ENCODE peak calls at places on chromosome 15, in four cellular contexts. U is keratinocyte, R is cardiac muscle cell, G is endothelial cell of umbilical vein. A is an unnamed sample.

GRCh38 chr15:82021992-82022391 is 23.8 kb downstream of the MEX3B start:
- DNase-seq in G (no peak), R (peak; percentile 34), U (peak; percentile 13), A (no peak)

GRCh38 chr15:75713338-75713895 is 769 bp upstream of the CSPG4 start:
- DNase-seq in G (no peak), U (no peak), R (peak; percentile 72), A (no peak)

GRCh38 chr15:100565591-100565990 is 36.4 kb downstream of the LINS1 start:
- DNase-seq in G (no peak), U (no peak), R (no peak), A (no peak)

GRCh38 chr15:59300618-59301139 is 72.0 kb downstream of the MYO1E start:
- DNase-seq in U (peak; percentile 26), R (no peak), G (no peak), A (no peak)

GRCh38 chr15:31302029-31302657 is 24.5 kb upstream of the KLF13 start:
- DNase-seq in R (no peak), G (no peak), U (no peak), A (no peak)

GRCh38 chr15:63121382-63122001 is at the start of gene LACTB:
- DNase-seq in U (peak; percentile 15), R (peak; percentile 95), G (peak; percentile 84), A (peak; percentile 43)

GRCh38 chr15:96354731-96355560 is 24.4 kb downstream of the NR2F2 start:
- DNase-seq in G (peak; percentile 85), U (no peak), R (no peak), A (no peak)

GRCh38 chr15:25693321-25694237 is 169.5 kb downstream of the ATP10A start:
- DNase-seq in G (no peak), R (peak; percentile 64), U (no peak), A (no peak)

GRCh38 chr15:57921371-57921770 is 144.1 kb downstream of the ALDH1A2 start:
- DNase-seq in G (peak; percentile 18), U (no peak), R (no peak), A (no peak)

GRCh38 chr15:43954181-43954621 is 127.4 kb downstream of the WDR76 start:
- DNase-seq in G (no peak), U (no peak), R (no peak), A (no peak)

GRCh38 chr15:74396445-74397238 is 29.2 kb upstream of the CYP11A1 start:
- DNase-seq in R (peak; percentile 86), G (no peak), U (peak; percentile 99), A (no peak)

GRCh38 chr15:78082106-78082742 is 4.7 kb upstream of the TBC1D2B start:
- DNase-seq in R (no peak), U (no peak), G (no peak), A (no peak)

GRCh38 chr15:39438795-39439577 is 141.9 kb upstream of the THBS1 start:
- DNase-seq in G (no peak), R (peak; percentile 34), U (no peak), A (no peak)
- TF ChIP-seq CTCF in G (no peak), R (peak; percentile 20), U (peak; percentile 55), A (no peak)

DNA sequence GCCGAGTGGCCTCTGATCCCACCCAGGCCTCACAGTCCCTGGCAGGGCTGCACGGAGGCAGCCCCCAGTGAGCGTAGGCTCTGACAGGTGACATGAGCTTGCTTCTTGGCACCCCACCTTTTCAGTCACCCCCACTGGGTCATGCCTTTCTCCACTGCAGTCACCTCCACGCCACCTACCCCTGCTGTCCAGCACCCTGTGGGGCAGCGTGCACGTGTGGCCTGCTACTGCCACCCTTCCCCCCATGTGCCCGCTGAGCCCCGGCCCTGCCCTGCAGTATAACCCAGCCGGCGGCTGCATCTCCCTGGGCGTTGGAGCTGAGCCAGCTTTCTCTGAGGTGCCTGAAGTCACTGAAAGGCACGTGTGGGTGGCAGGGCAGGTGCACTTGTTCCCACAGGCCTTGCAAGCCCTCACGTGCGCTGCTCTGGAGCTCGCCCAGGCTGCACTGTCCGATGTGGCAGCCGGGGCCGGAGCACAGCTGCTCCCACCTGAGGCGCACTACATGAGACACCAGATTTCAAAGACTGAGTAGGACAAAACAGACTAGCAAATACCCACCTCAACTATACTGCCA is 65.6 kb downstream of the NIPA2 start:
- DNase-seq in R (no peak), G (no peak), U (no peak), A (no peak)
- TF ChIP-seq CTCF in R (no peak), G (no peak), U (no peak), A (no peak)

GRCh38 chr15:79129235-79129634 is 38.7 kb upstream of the RASGRF1 start:
- DNase-seq in R (no peak), G (no peak), U (no peak), A (no peak)

GRCh38 chr15:79128556-79128955 is 38.0 kb upstream of the RASGRF1 start:
- DNase-seq in G (no peak), R (no peak), U (no peak), A (no peak)

GRCh38 chr15:79132361-79132760 is 41.8 kb upstream of the RASGRF1 start:
- DNase-seq in U (no peak), G (no peak), R (no peak), A (no peak)

GRCh38 chr15:79132770-79133169 is 42.2 kb upstream of the RASGRF1 start:
- DNase-seq in U (no peak), G (no peak), R (no peak), A (no peak)

DNA sequence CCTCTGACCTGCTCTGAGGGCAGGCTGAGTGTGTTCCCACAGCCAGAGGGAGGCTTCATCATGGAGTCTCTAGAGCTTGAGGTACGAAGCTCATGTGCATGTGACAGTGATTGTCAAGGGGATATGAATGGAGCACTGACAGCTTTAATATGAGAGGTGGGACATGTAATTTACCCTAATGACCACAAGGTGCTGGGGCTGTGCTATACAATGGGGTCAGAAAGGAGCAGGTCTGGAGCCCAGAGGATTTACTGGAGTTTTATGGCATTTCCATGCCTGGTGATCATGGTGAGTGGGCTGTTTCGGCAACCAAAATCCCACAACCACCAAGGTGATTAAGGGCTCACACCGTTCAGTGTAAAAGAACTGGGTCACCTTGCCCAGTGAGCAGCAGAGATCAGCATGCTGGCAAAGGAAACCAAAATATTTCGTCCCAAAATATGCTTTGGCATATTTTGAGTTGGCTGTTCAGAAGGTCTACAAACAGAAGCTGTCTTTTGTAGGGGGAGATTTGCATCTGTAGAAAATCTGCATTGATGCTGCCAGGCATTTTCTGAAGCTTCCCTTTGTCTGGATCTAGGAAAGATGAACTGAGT is 40.1 kb upstream of the RASGRF1 start:
- DNase-seq in R (no peak), G (no peak), U (no peak), A (no peak)
- TF ChIP-seq CTCF in R (peak; percentile 17), G (no peak), U (peak; percentile 16), A (no peak)

GRCh38 chr15:67248106-67248505 is 6.4 kb downstream of the AAGAB start:
- DNase-seq in R (no peak), G (no peak), U (no peak), A (no peak)
- TF ChIP-seq CTCF in R (no peak), G (no peak), U (no peak), A (no peak)

DNA sequence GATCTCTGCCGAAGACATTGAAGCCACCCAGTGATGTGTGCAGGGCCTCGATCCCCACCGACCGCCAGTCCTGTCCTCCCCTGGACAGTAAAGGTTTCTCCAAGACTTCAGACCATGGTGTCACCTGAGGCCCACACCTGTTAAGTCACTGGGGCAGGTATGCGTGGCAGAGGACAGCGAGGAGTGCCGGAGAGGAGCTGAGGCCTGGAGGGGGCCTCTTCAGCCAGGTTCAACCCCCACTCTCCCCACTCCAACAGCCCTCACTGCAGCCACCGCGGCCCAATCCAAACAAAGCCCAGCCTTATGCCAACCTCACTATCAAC is 2.4 kb downstream of the GOLGA8B start:
- DNase-seq in U (no peak), R (no peak), G (no peak), A (no peak)
- TF ChIP-seq CTCF in U (no peak), R (no peak), G (no peak), A (no peak)

GRCh38 chr15:85840079-85840801 is 45.5 kb upstream of the KLHL25 start:
- DNase-seq in U (no peak), G (peak; percentile 75), R (peak; percentile 91), A (no peak)
- TF ChIP-seq CTCF in U (peak; percentile 87), G (peak; percentile 94), R (peak; percentile 91), A (peak; percentile 92)

GRCh38 chr15:90915808-90916440 is 12.8 kb downstream of the MAN2A2 start:
- DNase-seq in U (no peak), R (no peak), G (no peak), A (peak; percentile 12)
- TF ChIP-seq CTCF in U (no peak), R (no peak), G (no peak), A (no peak)

GRCh38 chr15:69141286-69141701 is 19.1 kb upstream of the GLCE start:
- DNase-seq in U (no peak), G (peak; percentile 56), R (no peak), A (no peak)
- TF ChIP-seq CTCF in U (no peak), G (peak; percentile 34), R (no peak), A (no peak)

A was measured in esophagus squamous epithelium.